ENCODE peak calls at places on chromosomes 11 and 22, in ten cellular contexts. One of them, this sample, is unnamed.

GRCh38 chr22:32378703-32379272 is 21.1 kb downstream of the RFPL3 start:
- DNase-seq in kidney: no peak
- DNase-seq in uterus: no peak
- DNase-seq in thoracic aorta: no peak
- DNase-seq in astrocyte: no peak
- DNase-seq in heart right ventricle: no peak
- DNase-seq in lower lobe of right lung: no peak
- DNase-seq in astrocyte of the cerebellum: no peak
- DNase-seq in A549: peak; percentile 25
- DNase-seq in foreskin fibroblast: peak; percentile 31
- DNase-seq in this sample: no peak

GRCh38 chr22:19891350-19892248 is 36.9 kb upstream of the GNB1L start:
- DNase-seq in kidney: peak; percentile 75
- DNase-seq in uterus: peak; percentile 35
- DNase-seq in thoracic aorta: no peak
- DNase-seq in astrocyte: peak; percentile 87
- DNase-seq in heart right ventricle: no peak
- DNase-seq in lower lobe of right lung: no peak
- DNase-seq in astrocyte of the cerebellum: peak; percentile 47
- DNase-seq in A549: no peak
- DNase-seq in foreskin fibroblast: peak; percentile 89
- DNase-seq in this sample: no peak

GRCh38 chr22:38724926-38725571 is 19.3 kb downstream of the GTPBP1 start:
- DNase-seq in kidney: no peak
- DNase-seq in uterus: no peak
- DNase-seq in thoracic aorta: no peak
- DNase-seq in astrocyte: no peak
- DNase-seq in heart right ventricle: no peak
- DNase-seq in lower lobe of right lung: no peak
- DNase-seq in astrocyte of the cerebellum: no peak
- DNase-seq in A549: peak; percentile 57
- DNase-seq in foreskin fibroblast: peak; percentile 67
- DNase-seq in this sample: no peak

GRCh38 chr22:33917744-33918406 is 2.4 kb downstream of the LARGE1 start:
- DNase-seq in kidney: no peak
- DNase-seq in uterus: no peak
- DNase-seq in thoracic aorta: no peak
- DNase-seq in astrocyte: no peak
- DNase-seq in heart right ventricle: no peak
- DNase-seq in lower lobe of right lung: no peak
- DNase-seq in astrocyte of the cerebellum: no peak
- DNase-seq in A549: no peak
- DNase-seq in foreskin fibroblast: no peak
- DNase-seq in this sample: no peak

GRCh38 chr22:23233746-23234408 is 53.6 kb downstream of the BCR start:
- DNase-seq in kidney: peak; percentile 75
- DNase-seq in uterus: peak; percentile 37
- DNase-seq in thoracic aorta: no peak
- DNase-seq in astrocyte: peak; percentile 84
- DNase-seq in heart right ventricle: peak; percentile 50
- DNase-seq in lower lobe of right lung: no peak
- DNase-seq in astrocyte of the cerebellum: no peak
- DNase-seq in A549: no peak
- DNase-seq in foreskin fibroblast: peak; percentile 84
- DNase-seq in this sample: no peak

GRCh38 chr11:123580557-123581275 is 73.7 kb downstream of the SCN3B start:
- DNase-seq in kidney: no peak
- DNase-seq in uterus: peak; percentile 60
- DNase-seq in thoracic aorta: no peak
- DNase-seq in astrocyte: no peak
- DNase-seq in heart right ventricle: peak; percentile 40
- DNase-seq in lower lobe of right lung: peak; percentile 83
- DNase-seq in astrocyte of the cerebellum: no peak
- DNase-seq in A549: peak; percentile 55
- DNase-seq in foreskin fibroblast: peak; percentile 65
- DNase-seq in this sample: no peak

GRCh38 chr11:12598330-12599256 is 75.6 kb upstream of the TEAD1 start:
- DNase-seq in kidney: no peak
- DNase-seq in uterus: no peak
- DNase-seq in thoracic aorta: no peak
- DNase-seq in astrocyte: peak; percentile 72
- DNase-seq in heart right ventricle: no peak
- DNase-seq in lower lobe of right lung: no peak
- DNase-seq in astrocyte of the cerebellum: no peak
- DNase-seq in A549: no peak
- DNase-seq in foreskin fibroblast: peak; percentile 54
- DNase-seq in this sample: no peak

GRCh38 chr11:65792456-65792855 is 5.6 kb downstream of the OVOL1 start:
- DNase-seq in kidney: peak; percentile 72
- DNase-seq in uterus: no peak
- DNase-seq in thoracic aorta: no peak
- DNase-seq in astrocyte: no peak
- DNase-seq in heart right ventricle: no peak
- DNase-seq in lower lobe of right lung: no peak
- DNase-seq in astrocyte of the cerebellum: no peak
- DNase-seq in A549: no peak
- DNase-seq in foreskin fibroblast: no peak
- DNase-seq in this sample: no peak

GRCh38 chr11:125082611-125083311 is 19.7 kb downstream of the SLC37A2 start:
- DNase-seq in kidney: no peak
- DNase-seq in uterus: no peak
- DNase-seq in thoracic aorta: no peak
- DNase-seq in astrocyte: peak; percentile 78
- DNase-seq in heart right ventricle: no peak
- DNase-seq in lower lobe of right lung: no peak
- DNase-seq in astrocyte of the cerebellum: peak; percentile 13
- DNase-seq in A549: no peak
- DNase-seq in foreskin fibroblast: peak; percentile 97
- DNase-seq in this sample: peak; percentile 23

GRCh38 chr22:44659140-44659539 is 42.9 kb upstream of the PRR5 start:
- DNase-seq in kidney: peak; percentile 73
- DNase-seq in uterus: no peak
- DNase-seq in thoracic aorta: no peak
- DNase-seq in astrocyte: no peak
- DNase-seq in heart right ventricle: no peak
- DNase-seq in lower lobe of right lung: peak; percentile 24
- DNase-seq in astrocyte of the cerebellum: no peak
- DNase-seq in A549: no peak
- DNase-seq in foreskin fibroblast: peak; percentile 56
- DNase-seq in this sample: no peak

GRCh38 chr11:102794382-102794781 is 3.6 kb downstream of the MMP1 start:
- DNase-seq in kidney: no peak
- DNase-seq in uterus: no peak
- DNase-seq in thoracic aorta: no peak
- DNase-seq in astrocyte: no peak
- DNase-seq in heart right ventricle: no peak
- DNase-seq in lower lobe of right lung: no peak
- DNase-seq in astrocyte of the cerebellum: no peak
- DNase-seq in A549: peak; percentile 21
- DNase-seq in foreskin fibroblast: peak; percentile 66
- DNase-seq in this sample: no peak

GRCh38 chr11:116707250-116707649 is 65.5 kb downstream of the BUD13 start:
- DNase-seq in kidney: no peak
- DNase-seq in uterus: no peak
- DNase-seq in thoracic aorta: no peak
- DNase-seq in astrocyte: no peak
- DNase-seq in heart right ventricle: no peak
- DNase-seq in lower lobe of right lung: peak; percentile 57
- DNase-seq in astrocyte of the cerebellum: no peak
- DNase-seq in A549: no peak
- DNase-seq in foreskin fibroblast: no peak
- DNase-seq in this sample: no peak

GRCh38 chr22:23218867-23219251 is 38.5 kb downstream of the BCR start:
- DNase-seq in kidney: peak; percentile 92
- DNase-seq in uterus: no peak
- DNase-seq in thoracic aorta: no peak
- DNase-seq in astrocyte: peak; percentile 70
- DNase-seq in heart right ventricle: no peak
- DNase-seq in lower lobe of right lung: peak; percentile 87
- DNase-seq in astrocyte of the cerebellum: no peak
- DNase-seq in A549: no peak
- DNase-seq in foreskin fibroblast: peak; percentile 67
- DNase-seq in this sample: no peak

GRCh38 chr11:3936517-3936916 is 81.1 kb downstream of the STIM1 start:
- DNase-seq in kidney: no peak
- DNase-seq in uterus: no peak
- DNase-seq in thoracic aorta: no peak
- DNase-seq in astrocyte: no peak
- DNase-seq in heart right ventricle: no peak
- DNase-seq in lower lobe of right lung: no peak
- DNase-seq in astrocyte of the cerebellum: no peak
- DNase-seq in A549: no peak
- DNase-seq in foreskin fibroblast: no peak
- DNase-seq in this sample: no peak

GRCh38 chr11:64649304-64649703 is 58.3 kb downstream of the SLC22A12 start:
- DNase-seq in kidney: no peak
- DNase-seq in uterus: peak; percentile 38
- DNase-seq in thoracic aorta: no peak
- DNase-seq in astrocyte: no peak
- DNase-seq in heart right ventricle: no peak
- DNase-seq in lower lobe of right lung: no peak
- DNase-seq in astrocyte of the cerebellum: no peak
- DNase-seq in A549: peak; percentile 48
- DNase-seq in foreskin fibroblast: peak; percentile 19
- DNase-seq in this sample: no peak

GRCh38 chr22:27790396-27791216 is 10.9 kb downstream of the MN1 start:
- DNase-seq in kidney: no peak
- DNase-seq in uterus: no peak
- DNase-seq in thoracic aorta: no peak
- DNase-seq in astrocyte: peak; percentile 71
- DNase-seq in heart right ventricle: no peak
- DNase-seq in lower lobe of right lung: no peak
- DNase-seq in astrocyte of the cerebellum: no peak
- DNase-seq in A549: no peak
- DNase-seq in foreskin fibroblast: peak; percentile 39
- DNase-seq in this sample: no peak

GRCh38 chr11:108218912-108219783 is 3.3 kb downstream of the NPAT start:
- DNase-seq in kidney: no peak
- DNase-seq in uterus: no peak
- DNase-seq in thoracic aorta: no peak
- DNase-seq in astrocyte: no peak
- DNase-seq in heart right ventricle: no peak
- DNase-seq in lower lobe of right lung: no peak
- DNase-seq in astrocyte of the cerebellum: no peak
- DNase-seq in A549: no peak
- DNase-seq in foreskin fibroblast: no peak
- DNase-seq in this sample: no peak

GRCh38 chr11:120660024-120660565 is 148.5 kb downstream of the GRIK4 start:
- DNase-seq in kidney: no peak
- DNase-seq in uterus: no peak
- DNase-seq in thoracic aorta: no peak
- DNase-seq in astrocyte: peak; percentile 21
- DNase-seq in heart right ventricle: no peak
- DNase-seq in lower lobe of right lung: no peak
- DNase-seq in astrocyte of the cerebellum: no peak
- DNase-seq in A549: peak; percentile 44
- DNase-seq in foreskin fibroblast: peak; percentile 5
- DNase-seq in this sample: no peak

DNA sequence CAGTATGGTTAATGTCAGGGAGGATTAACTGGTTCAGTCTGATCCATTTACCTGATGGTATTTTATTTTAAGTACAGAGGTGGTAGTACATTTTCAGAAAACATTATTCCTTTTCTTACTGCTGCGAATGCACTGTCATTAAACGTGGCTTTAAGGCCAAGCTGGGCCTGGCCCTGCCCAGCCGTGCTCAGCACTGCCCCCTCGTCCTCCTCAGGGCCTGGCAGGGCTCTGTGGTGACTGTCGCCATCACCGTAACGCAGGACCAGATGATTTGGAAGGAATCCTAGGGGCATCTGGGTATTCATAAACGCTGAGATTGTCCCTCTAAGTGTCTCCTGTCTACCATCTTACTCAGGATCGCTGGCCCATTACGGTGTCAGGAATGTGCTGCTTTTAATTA is 302.0 kb downstream of the TBC1D22A start:
- DNase-seq in kidney: no peak
- DNase-seq in uterus: no peak
- DNase-seq in thoracic aorta: no peak
- DNase-seq in astrocyte: no peak
- DNase-seq in heart right ventricle: no peak
- DNase-seq in lower lobe of right lung: no peak
- DNase-seq in astrocyte of the cerebellum: no peak
- DNase-seq in A549: no peak
- DNase-seq in foreskin fibroblast: no peak
- DNase-seq in this sample: no peak
- TF ChIP-seq CTCF in kidney: no peak
- TF ChIP-seq CTCF in uterus: no peak
- TF ChIP-seq CTCF in thoracic aorta: no peak
- TF ChIP-seq CTCF in astrocyte: no peak
- TF ChIP-seq CTCF in heart right ventricle: no peak
- TF ChIP-seq CTCF in lower lobe of right lung: no peak
- TF ChIP-seq CTCF in astrocyte of the cerebellum: peak; percentile 12
- TF ChIP-seq CTCF in A549: no peak
- TF ChIP-seq CTCF in foreskin fibroblast: no peak
- TF ChIP-seq CTCF in this sample: peak; percentile 0

GRCh38 chr11:1872267-1872985 is 19.3 kb downstream of the PRR33 start:
- DNase-seq in kidney: peak; percentile 48
- DNase-seq in uterus: no peak
- DNase-seq in thoracic aorta: no peak
- DNase-seq in astrocyte: no peak
- DNase-seq in heart right ventricle: no peak
- DNase-seq in lower lobe of right lung: peak; percentile 30
- DNase-seq in astrocyte of the cerebellum: no peak
- DNase-seq in A549: no peak
- DNase-seq in foreskin fibroblast: no peak
- DNase-seq in this sample: no peak
- H3K4me3 ChIP-seq in kidney: no peak overlapping the region
- H3K4me3 ChIP-seq in uterus: no peak overlapping the region
- H3K4me3 ChIP-seq in thoracic aorta: no peak overlapping the region
- H3K4me3 ChIP-seq in astrocyte: no peak overlapping the region
- H3K4me3 ChIP-seq in heart right ventricle: peak overlapping the region; percentile 58
- H3K4me3 ChIP-seq in lower lobe of right lung: no peak overlapping the region
- H3K4me3 ChIP-seq in astrocyte of the cerebellum: no peak overlapping the region
- H3K4me3 ChIP-seq in A549: no peak overlapping the region
- H3K4me3 ChIP-seq in foreskin fibroblast: no peak overlapping the region
- H3K4me3 ChIP-seq in this sample: no peak overlapping the region

DNA sequence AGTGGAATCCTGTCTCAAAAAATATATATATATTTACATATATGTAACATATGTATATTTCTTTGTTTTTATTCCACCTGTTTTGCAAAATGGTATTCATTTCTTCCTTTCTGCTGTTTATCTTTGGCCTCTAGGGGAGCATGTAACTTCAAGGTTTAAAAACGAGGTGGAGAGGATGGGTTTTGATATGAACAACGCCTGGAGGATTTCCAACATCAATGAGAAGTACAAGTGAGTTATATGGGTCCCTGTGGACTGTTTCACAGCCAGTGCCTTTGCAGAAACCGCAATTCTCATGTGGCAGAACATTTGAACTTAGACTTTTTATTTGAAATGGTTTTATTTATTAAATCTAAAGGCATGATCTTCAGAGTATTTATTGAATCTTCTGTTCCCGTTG is 81.6 kb upstream of the HORMAD2 start:
- DNase-seq in kidney: no peak
- DNase-seq in uterus: no peak
- DNase-seq in thoracic aorta: no peak
- DNase-seq in astrocyte: no peak
- DNase-seq in heart right ventricle: no peak
- DNase-seq in lower lobe of right lung: no peak
- DNase-seq in astrocyte of the cerebellum: no peak
- DNase-seq in A549: no peak
- DNase-seq in foreskin fibroblast: no peak
- DNase-seq in this sample: no peak
- TF ChIP-seq CTCF in kidney: no peak
- TF ChIP-seq CTCF in uterus: no peak
- TF ChIP-seq CTCF in thoracic aorta: no peak
- TF ChIP-seq CTCF in astrocyte: no peak
- TF ChIP-seq CTCF in heart right ventricle: peak; percentile 17
- TF ChIP-seq CTCF in lower lobe of right lung: no peak
- TF ChIP-seq CTCF in astrocyte of the cerebellum: no peak
- TF ChIP-seq CTCF in A549: no peak
- TF ChIP-seq CTCF in foreskin fibroblast: no peak
- TF ChIP-seq CTCF in this sample: peak; percentile 2

GRCh38 chr22:46060292-46061123 is 83.5 kb upstream of the WNT7B start:
- DNase-seq in kidney: no peak
- DNase-seq in uterus: no peak
- DNase-seq in thoracic aorta: no peak
- DNase-seq in astrocyte: peak; percentile 14
- DNase-seq in heart right ventricle: no peak
- DNase-seq in lower lobe of right lung: peak; percentile 4
- DNase-seq in astrocyte of the cerebellum: no peak
- DNase-seq in A549: no peak
- DNase-seq in foreskin fibroblast: no peak
- DNase-seq in this sample: no peak
- H3K4me3 ChIP-seq in kidney: no peak overlapping the region
- H3K4me3 ChIP-seq in uterus: no peak overlapping the region
- H3K4me3 ChIP-seq in thoracic aorta: peak overlapping the region; percentile 32
- H3K4me3 ChIP-seq in astrocyte: no peak overlapping the region
- H3K4me3 ChIP-seq in heart right ventricle: peak overlapping the region; percentile 22
- H3K4me3 ChIP-seq in lower lobe of right lung: peak overlapping the region; percentile 20
- H3K4me3 ChIP-seq in astrocyte of the cerebellum: no peak overlapping the region
- H3K4me3 ChIP-seq in A549: no peak overlapping the region
- H3K4me3 ChIP-seq in foreskin fibroblast: no peak overlapping the region
- H3K4me3 ChIP-seq in this sample: no peak overlapping the region

This sample was measured in AG04449.